ENCODE peak calls at places on chromosomes 3 and 15, in eight cellular contexts. N is amniotic stem cell, Z is heart right ventricle, E is Kasumi-1, K is body of pancreas, L is NCI-H774, I is lung, R is A172. A is an unnamed sample.

GRCh38 chr15:68843425-68844311 is 23.0 kb upstream of the ANP32A start:
- DNase-seq in N (no peak), Z (peak), E (peak), K (peak), L (no peak), I (no peak), R (no peak), A (peak)

GRCh38 chr3:73134034-73134433 is 72.6 kb downstream of the EBLN2 start:
- DNase-seq in N (no peak), Z (no peak), E (no peak), K (no peak), L (no peak), I (no peak), R (no peak), A (no peak)

GRCh38 chr3:8371085-8371551 is 130.5 kb upstream of the LMCD1 start:
- DNase-seq in N (peak), Z (no peak), E (no peak), K (peak), L (no peak), I (no peak), R (peak), A (peak)

GRCh38 chr3:189270248-189270832 is 98.6 kb downstream of the TPRG1 start:
- DNase-seq in N (peak), Z (peak), E (peak), K (peak), L (peak), I (peak), R (peak), A (peak)

GRCh38 chr3:108296239-108296638 is at the start of gene HHLA2:
- DNase-seq in N (no peak), Z (no peak), E (no peak), K (peak), L (no peak), I (no peak), R (peak), A (peak)

GRCh38 chr15:78840661-78841060 is 29.4 kb upstream of the ADAMTS7 start:
- DNase-seq in N (no peak), Z (no peak), E (peak), K (no peak), L (no peak), I (no peak), R (peak), A (no peak)

GRCh38 chr3:40582401-40583027 is 57.8 kb downstream of the ZNF621 start:
- DNase-seq in N (no peak), Z (peak), E (no peak), K (no peak), L (no peak), I (no peak), R (no peak), A (no peak)

GRCh38 chr3:152737021-152737908 is 97.7 kb upstream of the P2RY1 start:
- DNase-seq in N (no peak), Z (no peak), E (peak), K (peak), L (no peak), I (peak), R (peak), A (peak)

GRCh38 chr3:150757364-150757763 is 5.6 kb downstream of the SIAH2 start:
- DNase-seq in N (no peak), Z (no peak), E (no peak), K (no peak), L (no peak), I (no peak), R (no peak), A (no peak)

GRCh38 chr3:76308541-76308940 is 523.2 kb upstream of the ZNF717 start:
- DNase-seq in N (peak), Z (no peak), E (no peak), K (no peak), L (no peak), I (no peak), R (no peak), A (no peak)

GRCh38 chr15:40930430-40931299 is 1.5 kb downstream of the DLL4 start:
- DNase-seq in N (no peak), Z (peak), E (peak), K (peak), L (peak), I (peak), R (no peak), A (peak)

GRCh38 chr3:27451261-27451660 is 32.9 kb downstream of the SLC4A7 start:
- DNase-seq in N (no peak), Z (no peak), E (no peak), K (no peak), L (no peak), I (no peak), R (no peak), A (peak)

GRCh38 chr15:61943992-61944391 is 116.3 kb downstream of the VPS13C start:
- DNase-seq in N (no peak), Z (no peak), E (no peak), K (no peak), L (no peak), I (no peak), R (no peak), A (no peak)

A was measured in PC-3.